ENCODE peak calls at places on chromosomes 2 and 18, in six cellular contexts. One of them, this sample, is unnamed.

GRCh38 chr2:223414646-223415045 is 187.5 kb downstream of the SCG2 start:
- DNase-seq in neuronal stem cell: no peak
- DNase-seq in hepatocyte: peak; percentile 7
- DNase-seq in thyroid gland: peak; percentile 6
- DNase-seq in CD8-positive, alpha-beta T cell: no peak
- DNase-seq in mesendoderm: no peak
- DNase-seq in this sample: no peak

GRCh38 chr2:235480614-235481013 is 13.2 kb upstream of the AGAP1 start:
- DNase-seq in CD8-positive, alpha-beta T cell: no peak
- DNase-seq in thyroid gland: no peak
- DNase-seq in mesendoderm: no peak
- DNase-seq in hepatocyte: no peak
- DNase-seq in neuronal stem cell: no peak
- DNase-seq in this sample: no peak

GRCh38 chr2:173719471-173719870 is 245.7 kb downstream of the SP3 start:
- DNase-seq in neuronal stem cell: no peak
- DNase-seq in hepatocyte: no peak
- DNase-seq in mesendoderm: peak; percentile 86
- DNase-seq in thyroid gland: no peak
- DNase-seq in CD8-positive, alpha-beta T cell: no peak
- DNase-seq in this sample: no peak

GRCh38 chr2:199100326-199101110 is 357.2 kb downstream of the SATB2 start:
- DNase-seq in thyroid gland: no peak
- DNase-seq in CD8-positive, alpha-beta T cell: no peak
- DNase-seq in neuronal stem cell: no peak
- DNase-seq in mesendoderm: no peak
- DNase-seq in hepatocyte: no peak
- DNase-seq in this sample: no peak

GRCh38 chr2:216315817-216316603 is 56.3 kb downstream of the MARCHF4 start:
- DNase-seq in hepatocyte: peak; percentile 56
- DNase-seq in thyroid gland: no peak
- DNase-seq in mesendoderm: peak; percentile 84
- DNase-seq in neuronal stem cell: peak; percentile 71
- DNase-seq in CD8-positive, alpha-beta T cell: no peak
- DNase-seq in this sample: no peak

GRCh38 chr2:20992201-20992711 is 51.6 kb downstream of the APOB start:
- DNase-seq in mesendoderm: peak; percentile 92
- DNase-seq in thyroid gland: no peak
- DNase-seq in neuronal stem cell: no peak
- DNase-seq in CD8-positive, alpha-beta T cell: no peak
- DNase-seq in hepatocyte: peak; percentile 50
- DNase-seq in this sample: no peak

GRCh38 chr2:45712538-45712937 is 61.1 kb downstream of the PRKCE start:
- DNase-seq in hepatocyte: no peak
- DNase-seq in mesendoderm: no peak
- DNase-seq in neuronal stem cell: no peak
- DNase-seq in thyroid gland: no peak
- DNase-seq in CD8-positive, alpha-beta T cell: no peak
- DNase-seq in this sample: no peak

GRCh38 chr2:108548221-108549003 is 14.1 kb downstream of the LIMS1 start:
- DNase-seq in hepatocyte: no peak
- DNase-seq in mesendoderm: no peak
- DNase-seq in CD8-positive, alpha-beta T cell: no peak
- DNase-seq in thyroid gland: no peak
- DNase-seq in neuronal stem cell: no peak
- DNase-seq in this sample: no peak

GRCh38 chr2:49262815-49263560 is 108.7 kb upstream of the FSHR start:
- DNase-seq in CD8-positive, alpha-beta T cell: no peak
- DNase-seq in hepatocyte: no peak
- DNase-seq in thyroid gland: no peak
- DNase-seq in mesendoderm: peak; percentile 91
- DNase-seq in neuronal stem cell: no peak
- DNase-seq in this sample: no peak

DNA sequence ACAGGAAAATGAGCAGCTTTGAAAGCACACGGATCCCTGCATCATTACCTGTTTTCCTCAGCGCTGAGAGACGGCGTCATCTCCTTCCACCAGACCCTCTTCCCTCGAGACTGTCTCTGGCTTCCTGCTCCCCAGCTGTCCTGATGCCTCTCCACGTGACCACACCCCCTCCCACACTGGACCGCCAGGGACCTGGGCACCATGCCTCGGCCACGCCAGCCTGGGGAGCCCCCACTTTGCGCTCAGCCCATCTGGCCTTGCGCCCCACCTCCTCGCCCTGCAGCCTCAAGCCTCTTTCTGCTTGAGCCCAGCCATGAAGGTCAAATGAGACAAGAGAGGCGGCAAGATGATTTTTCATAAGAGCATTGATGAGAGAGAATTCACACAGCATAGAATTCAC is 66.0 kb upstream of the ACKR3 start:
- DNase-seq in CD8-positive, alpha-beta T cell: no peak
- DNase-seq in neuronal stem cell: no peak
- DNase-seq in thyroid gland: peak; percentile 12
- DNase-seq in mesendoderm: no peak
- DNase-seq in hepatocyte: no peak
- DNase-seq in this sample: no peak
- H3K27me3 ChIP-seq in CD8-positive, alpha-beta T cell: no peaks in the 10 kb centered on the region
- H3K27me3 ChIP-seq in neuronal stem cell: peaks cover 8% of the 10 kb centered on the region
- H3K27me3 ChIP-seq in thyroid gland: no peaks in the 10 kb centered on the region
- H3K27me3 ChIP-seq in mesendoderm: no peaks in the 10 kb centered on the region
- H3K27me3 ChIP-seq in hepatocyte: no peaks in the 10 kb centered on the region
- H3K27me3 ChIP-seq in this sample: peaks cover 23% of the 10 kb centered on the region

GRCh38 chr2:68751397-68752339 is 17.1 kb downstream of the ARHGAP25 start:
- DNase-seq in thyroid gland: peak; percentile 95
- DNase-seq in mesendoderm: peak; percentile 89
- DNase-seq in neuronal stem cell: peak; percentile 79
- DNase-seq in CD8-positive, alpha-beta T cell: peak; percentile 96
- DNase-seq in hepatocyte: peak; percentile 92
- DNase-seq in this sample: peak; percentile 87

GRCh38 chr2:68756178-68756577 is 21.6 kb downstream of the ARHGAP25 start:
- DNase-seq in CD8-positive, alpha-beta T cell: peak; percentile 9
- DNase-seq in mesendoderm: peak; percentile 26
- DNase-seq in thyroid gland: no peak
- DNase-seq in hepatocyte: no peak
- DNase-seq in neuronal stem cell: no peak
- DNase-seq in this sample: no peak

GRCh38 chr2:68750592-68751396 is 16.2 kb downstream of the ARHGAP25 start:
- DNase-seq in CD8-positive, alpha-beta T cell: peak; percentile 8
- DNase-seq in neuronal stem cell: no peak
- DNase-seq in hepatocyte: no peak
- DNase-seq in thyroid gland: no peak
- DNase-seq in mesendoderm: no peak
- DNase-seq in this sample: no peak

GRCh38 chr2:68755071-68755470 is 20.5 kb downstream of the ARHGAP25 start:
- DNase-seq in neuronal stem cell: no peak
- DNase-seq in thyroid gland: no peak
- DNase-seq in mesendoderm: no peak
- DNase-seq in hepatocyte: no peak
- DNase-seq in CD8-positive, alpha-beta T cell: peak; percentile 8
- DNase-seq in this sample: no peak

DNA sequence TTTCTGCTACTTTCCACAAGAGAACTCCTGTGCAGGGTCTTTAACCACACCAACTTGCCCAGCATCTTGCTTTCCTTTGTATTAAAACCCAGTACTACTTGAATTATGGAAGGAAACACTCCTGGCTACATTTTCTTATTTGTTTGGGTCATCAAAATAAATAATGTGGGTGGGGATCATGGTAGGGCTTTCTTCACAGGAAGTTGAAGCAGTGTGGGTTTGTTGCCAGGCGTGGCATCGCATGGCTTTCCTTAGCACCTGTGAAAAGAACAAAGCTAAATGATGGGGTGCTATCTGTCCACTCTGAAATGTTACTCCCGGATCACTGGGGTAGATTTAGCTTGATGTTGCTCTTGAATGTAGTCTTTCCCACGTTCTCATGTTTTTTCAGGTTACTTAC is 18.7 kb downstream of the ARHGAP25 start:
- DNase-seq in thyroid gland: no peak
- DNase-seq in neuronal stem cell: no peak
- DNase-seq in mesendoderm: no peak
- DNase-seq in CD8-positive, alpha-beta T cell: peak; percentile 32
- DNase-seq in hepatocyte: no peak
- DNase-seq in this sample: no peak
- H3K4me1 ChIP-seq in thyroid gland: peaks cover 9% of the 10 kb centered on the region
- H3K4me1 ChIP-seq in neuronal stem cell: peaks cover 4% of the 10 kb centered on the region
- H3K4me1 ChIP-seq in mesendoderm: no peaks in the 10 kb centered on the region
- H3K4me1 ChIP-seq in CD8-positive, alpha-beta T cell: peaks cover 76% of the 10 kb centered on the region
- H3K4me1 ChIP-seq in hepatocyte: peaks cover 5% of the 10 kb centered on the region
- H3K4me1 ChIP-seq in this sample: peaks cover 83% of the 10 kb centered on the region

GRCh38 chr18:63890226-63890949 is 2.9 kb downstream of the SERPINB2 start:
- DNase-seq in neuronal stem cell: no peak
- DNase-seq in thyroid gland: no peak
- DNase-seq in CD8-positive, alpha-beta T cell: no peak
- DNase-seq in hepatocyte: no peak
- DNase-seq in mesendoderm: no peak
- DNase-seq in this sample: no peak

GRCh38 chr18:63890950-63891304 is 3.4 kb downstream of the SERPINB2 start:
- DNase-seq in neuronal stem cell: no peak
- DNase-seq in thyroid gland: no peak
- DNase-seq in mesendoderm: no peak
- DNase-seq in CD8-positive, alpha-beta T cell: no peak
- DNase-seq in hepatocyte: no peak
- DNase-seq in this sample: no peak

GRCh38 chr18:63889641-63890040 is 2.1 kb downstream of the SERPINB2 start:
- DNase-seq in neuronal stem cell: no peak
- DNase-seq in CD8-positive, alpha-beta T cell: no peak
- DNase-seq in thyroid gland: no peak
- DNase-seq in hepatocyte: no peak
- DNase-seq in mesendoderm: no peak
- DNase-seq in this sample: no peak

GRCh38 chr18:63888473-63889190 is 1.1 kb downstream of the SERPINB2 start:
- DNase-seq in hepatocyte: no peak
- DNase-seq in CD8-positive, alpha-beta T cell: no peak
- DNase-seq in mesendoderm: peak; percentile 5
- DNase-seq in neuronal stem cell: no peak
- DNase-seq in thyroid gland: no peak
- DNase-seq in this sample: no peak

GRCh38 chr18:63887424-63887823 is at the start of gene SERPINB2:
- DNase-seq in thyroid gland: no peak
- DNase-seq in CD8-positive, alpha-beta T cell: no peak
- DNase-seq in hepatocyte: no peak
- DNase-seq in mesendoderm: no peak
- DNase-seq in neuronal stem cell: no peak
- DNase-seq in this sample: no peak
- H3K27me3 ChIP-seq in thyroid gland: no peaks in the 10 kb centered on the region
- H3K27me3 ChIP-seq in CD8-positive, alpha-beta T cell: no peaks in the 10 kb centered on the region
- H3K27me3 ChIP-seq in hepatocyte: no peaks in the 10 kb centered on the region
- H3K27me3 ChIP-seq in mesendoderm: no peaks in the 10 kb centered on the region
- H3K27me3 ChIP-seq in neuronal stem cell: no peaks in the 10 kb centered on the region
- H3K27me3 ChIP-seq in this sample: no peaks in the 10 kb centered on the region

GRCh38 chr2:16658082-16658481 is 7.6 kb downstream of the CYRIA start:
- DNase-seq in CD8-positive, alpha-beta T cell: no peak
- DNase-seq in mesendoderm: no peak
- DNase-seq in hepatocyte: no peak
- DNase-seq in thyroid gland: no peak
- DNase-seq in neuronal stem cell: no peak
- DNase-seq in this sample: no peak
- H3K4me1 ChIP-seq in CD8-positive, alpha-beta T cell: no peaks in the 10 kb centered on the region
- H3K4me1 ChIP-seq in mesendoderm: no peaks in the 10 kb centered on the region
- H3K4me1 ChIP-seq in hepatocyte: peaks cover 5% of the 10 kb centered on the region
- H3K4me1 ChIP-seq in thyroid gland: peaks cover 92% of the 10 kb centered on the region
- H3K4me1 ChIP-seq in neuronal stem cell: peaks cover 26% of the 10 kb centered on the region
- H3K4me1 ChIP-seq in this sample: no peaks in the 10 kb centered on the region

GRCh38 chr18:47936975-47937374 is 6.5 kb upstream of the SMAD2 start:
- DNase-seq in mesendoderm: no peak
- DNase-seq in neuronal stem cell: no peak
- DNase-seq in hepatocyte: no peak
- DNase-seq in CD8-positive, alpha-beta T cell: no peak
- DNase-seq in thyroid gland: no peak
- DNase-seq in this sample: no peak
- H3K27me3 ChIP-seq in mesendoderm: no peaks in the 10 kb centered on the region
- H3K27me3 ChIP-seq in neuronal stem cell: no peaks in the 10 kb centered on the region
- H3K27me3 ChIP-seq in hepatocyte: no peaks in the 10 kb centered on the region
- H3K27me3 ChIP-seq in CD8-positive, alpha-beta T cell: no peaks in the 10 kb centered on the region
- H3K27me3 ChIP-seq in thyroid gland: no peaks in the 10 kb centered on the region
- H3K27me3 ChIP-seq in this sample: peaks cover 3% of the 10 kb centered on the region

This sample was measured in CD4-positive, CD25-positive, alpha-beta regulatory T cell.